ENCODE peak calls at places on chromosomes 2 and 18, in seven cellular contexts. S, L, M, U, H, X and V are unnamed samples.
A peak's percentile ranks its signal among the peaks of the same experiment; 100 is the strongest.

GRCh38 chr2:66301767-66302140 is 133.2 kb upstream of the MEIS1 start:
- DNase-seq in S (no peak), L (no peak), M (no peak), U (no peak), H (no peak), X (no peak), V (no peak)

GRCh38 chr2:105294844-105295481 is 34.6 kb downstream of the TGFBRAP1 start:
- DNase-seq in S (no peak), L (peak; percentile 74), M (peak; percentile 82), U (peak; percentile 67), H (peak; percentile 31), X (peak; percentile 59), V (no peak)

GRCh38 chr2:146417942-146418341 is 1426.9 kb upstream of the ACVR2A start:
- DNase-seq in S (no peak), L (no peak), M (no peak), U (no peak), H (no peak), X (no peak), V (no peak)

GRCh38 chr2:94994914-94995236 is 30.6 kb upstream of the MAL start:
- DNase-seq in S (no peak), L (no peak), M (no peak), U (no peak), H (no peak), X (no peak), V (no peak)

GRCh38 chr2:27747827-27748352 is 23.6 kb upstream of the MRPL33 start:
- DNase-seq in S (no peak), L (no peak), M (no peak), U (no peak), H (no peak), X (no peak), V (no peak)

GRCh38 chr2:105560157-105560556 is 161.3 kb upstream of the FHL2 start:
- DNase-seq in S (no peak), L (no peak), M (no peak), U (no peak), H (no peak), X (no peak), V (no peak)

GRCh38 chr2:208134928-208135586 is 5.4 kb upstream of the CRYGC start:
- DNase-seq in S (no peak), L (no peak), M (no peak), U (no peak), H (no peak), X (peak; percentile 33), V (no peak)

GRCh38 chr2:223442874-223443273 is 159.3 kb downstream of the SCG2 start:
- DNase-seq in S (no peak), L (no peak), M (no peak), U (no peak), H (no peak), X (no peak), V (no peak)

GRCh38 chr18:3279201-3280185 is 17.6 kb downstream of the MYL12B start:
- DNase-seq in S (no peak), L (no peak), M (no peak), U (peak; percentile 29), H (no peak), X (no peak), V (no peak)

GRCh38 chr2:20091305-20091991 is 40.0 kb upstream of the LAPTM4A start:
- DNase-seq in S (no peak), L (no peak), M (no peak), U (peak; percentile 57), H (no peak), X (no peak), V (no peak)

GRCh38 chr2:30679416-30680088 is 127.7 kb downstream of the CAPN13 start:
- DNase-seq in S (no peak), L (peak; percentile 33), M (peak; percentile 45), U (no peak), H (no peak), X (no peak), V (no peak)

GRCh38 chr2:68789603-68790002 is 55.0 kb downstream of the ARHGAP25 start:
- DNase-seq in S (peak; percentile 57), L (no peak), M (no peak), U (no peak), H (peak; percentile 52), X (no peak), V (peak; percentile 97)

GRCh38 chr18:45730832-45731545 is 7.0 kb downstream of the SLC14A1 start:
- DNase-seq in S (no peak), L (no peak), M (no peak), U (no peak), H (no peak), X (no peak), V (no peak)

GRCh38 chr2:31429759-31430438 is 15.4 kb upstream of the XDH start:
- DNase-seq in S (no peak), L (no peak), M (no peak), U (no peak), H (no peak), X (no peak), V (no peak)

GRCh38 chr2:176554107-176555048 is 285.1 kb downstream of the MTX2 start:
- DNase-seq in S (peak; percentile 25), L (peak; percentile 55), M (peak; percentile 83), U (peak; percentile 69), H (peak; percentile 21), X (peak; percentile 34), V (peak; percentile 8)

GRCh38 chr18:79934311-79935097 is 16.9 kb downstream of the SLC66A2 start:
- DNase-seq in S (no peak), L (peak; percentile 44), M (no peak), U (peak; percentile 31), H (no peak), X (peak; percentile 99), V (no peak)

GRCh38 chr2:207630491-207630890 is 5.3 kb upstream of the METTL21A start:
- DNase-seq in S (no peak), L (no peak), M (no peak), U (no peak), H (no peak), X (no peak), V (no peak)

GRCh38 chr18:48771641-48772380 is 179.0 kb downstream of the SMAD7 start:
- DNase-seq in S (no peak), L (no peak), M (no peak), U (no peak), H (no peak), X (no peak), V (no peak)

GRCh38 chr2:158936978-158937377 is 31.5 kb upstream of the TANC1 start:
- DNase-seq in S (no peak), L (no peak), M (no peak), U (no peak), H (no peak), X (no peak), V (no peak)

GRCh38 chr18:44651453-44651852 is 29.2 kb upstream of the SETBP1 start:
- DNase-seq in S (no peak), L (no peak), M (no peak), U (peak; percentile 47), H (no peak), X (no peak), V (no peak)

GRCh38 chr18:73653251-73653650 is 494.4 kb downstream of the FBXO15 start:
- DNase-seq in S (no peak), L (no peak), M (no peak), U (no peak), H (no peak), X (no peak), V (no peak)

GRCh38 chr2:207767461-207768167 is 2.1 kb downstream of the FZD5 start:
- DNase-seq in S (no peak), L (no peak), M (peak; percentile 74), U (no peak), H (no peak), X (peak; percentile 76), V (no peak)

DNA sequence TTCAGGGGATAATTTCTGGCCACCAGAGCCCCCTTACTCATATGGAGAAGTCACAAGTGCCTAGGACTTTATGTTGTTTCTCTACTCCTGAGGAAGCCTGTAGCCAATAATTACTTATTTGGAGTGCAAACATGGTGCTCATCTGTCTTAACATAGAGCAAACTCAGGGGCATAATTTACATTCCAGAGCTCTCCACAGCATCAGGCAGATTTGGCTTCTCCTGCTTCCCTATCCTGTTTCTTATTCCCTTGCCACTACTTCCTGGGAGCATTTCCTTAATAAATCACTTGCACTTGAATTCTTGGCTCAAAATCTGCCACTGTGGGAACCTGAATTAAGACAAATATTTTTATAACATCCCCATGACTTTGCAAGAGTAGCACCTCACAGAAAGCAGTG is 960.9 kb downstream of the SOCS6 start:
- DNase-seq in S (no peak), L (no peak), M (no peak), U (no peak), H (no peak), X (no peak), V (no peak)
- TF ChIP-seq TAF1 in S (no peak), L (no peak), M (no peak), U (no peak), H (no peak), X (no peak), V (no peak)

DNA sequence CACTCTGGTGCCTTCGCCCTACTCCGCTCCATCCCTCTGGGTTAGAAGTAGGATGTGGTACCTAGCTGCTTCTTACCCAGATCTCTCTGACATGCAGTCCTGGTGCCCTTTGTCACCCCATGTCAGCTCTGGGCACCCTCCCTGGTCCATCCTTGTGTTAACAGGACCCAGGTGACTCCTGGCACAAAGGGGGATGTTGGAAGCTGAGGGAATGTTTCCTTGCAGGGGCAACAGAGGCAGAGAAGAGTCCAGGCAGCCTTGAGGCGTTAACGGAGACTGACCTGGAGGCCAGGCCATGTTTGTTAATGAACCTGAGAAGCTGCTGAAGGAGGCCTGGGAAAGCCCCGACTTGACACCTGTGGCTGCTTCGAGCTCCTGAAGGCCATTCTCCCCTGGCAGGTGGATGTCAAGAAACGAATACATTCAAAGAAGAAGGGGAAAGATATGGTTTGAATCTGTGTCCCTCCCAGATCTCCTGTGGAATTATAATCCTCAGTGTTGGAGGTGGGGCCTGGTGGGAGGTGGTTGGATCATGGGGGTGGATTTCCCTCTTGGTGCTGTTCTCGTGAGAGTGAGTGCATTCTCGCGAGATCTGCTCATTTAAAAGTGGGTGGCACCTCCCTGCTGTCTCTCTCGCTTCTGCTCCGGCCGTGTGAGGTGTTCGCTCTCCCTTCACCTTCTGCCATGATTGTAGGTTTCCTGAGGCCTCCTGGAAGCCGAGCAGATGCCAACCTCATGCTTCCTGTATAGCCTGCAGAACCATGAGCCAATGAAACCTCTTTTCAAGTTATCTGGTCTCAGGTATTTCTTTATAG is 31.4 kb downstream of the NPPC start:
- DNase-seq in S (no peak), L (no peak), M (no peak), U (peak; percentile 43), H (no peak), X (no peak), V (no peak)
- TF ChIP-seq TAF1 in S (no peak), L (no peak), M (no peak), U (no peak), H (no peak), X (no peak), V (no peak)

GRCh38 chr2:120594856-120595685 is 140.6 kb upstream of the GLI2 start:
- DNase-seq in S (no peak), L (no peak), M (no peak), U (peak; percentile 14), H (no peak), X (no peak), V (no peak)
- TF ChIP-seq TAF1 in S (no peak), L (no peak), M (no peak), U (no peak), H (no peak), X (no peak), V (no peak)

DNA sequence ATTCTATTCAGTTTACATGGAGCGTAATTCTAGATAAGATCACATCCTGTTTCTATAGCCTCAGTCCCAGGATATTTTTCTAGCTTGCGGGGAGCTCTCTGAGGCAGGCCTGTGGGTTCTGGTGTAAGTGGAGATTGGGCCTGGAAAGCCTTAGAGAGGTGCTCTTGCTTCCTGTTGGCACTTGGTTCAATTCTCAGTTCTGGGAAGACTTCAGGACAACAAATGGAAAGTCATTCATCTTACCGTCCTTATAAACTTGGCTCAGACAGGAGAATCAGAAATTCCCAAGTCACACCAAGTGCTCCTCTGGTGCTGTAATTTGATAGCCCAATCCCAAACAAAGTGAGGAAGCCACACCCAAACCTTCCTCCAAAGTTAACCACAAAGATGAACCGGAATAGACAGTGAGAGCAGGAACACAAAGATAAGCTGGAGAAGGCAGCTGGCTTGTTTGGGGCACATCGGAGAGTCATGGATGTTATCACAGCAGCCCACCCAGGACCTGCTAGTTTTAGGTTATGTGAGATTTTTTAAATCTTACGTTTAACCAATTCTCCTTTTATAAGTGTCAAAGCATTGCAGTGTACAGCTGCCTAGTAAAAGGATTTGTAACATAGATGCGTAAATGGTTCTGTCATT is 144.3 kb upstream of the MAP3K20 start:
- DNase-seq in S (no peak), L (no peak), M (peak; percentile 59), U (peak; percentile 57), H (no peak), X (no peak), V (no peak)
- TF ChIP-seq TAF1 in S (no peak), L (no peak), M (no peak), U (no peak), H (no peak), X (no peak), V (no peak)